ENCODE peak calls at places on chromosomes 16 and 17, in five cellular contexts. D is stimulated activated CD4-positive, alpha-beta T cell treated with anti-CD3 and anti-CD28 coated beads, Interleukin-4, amount 100 ng/mL, for 4 hours; G is EL; I is lower lobe of right lung; Y is cardiac fibroblast. W is an unnamed sample.

GRCh38 chr16:72073831-72074230 is 10.8 kb downstream of the HPR start:
- DNase-seq in D (no peak), G (no peak), I (no peak), Y (no peak), W (no peak)

GRCh38 chr16:27579086-27579980 is 29.4 kb downstream of the KATNIP start:
- DNase-seq in D (no peak), G (peak; percentile 6), I (no peak), Y (peak; percentile 8), W (no peak)

GRCh38 chr17:77124192-77124908 is 16.4 kb upstream of the SEC14L1 start:
- DNase-seq in D (no peak), G (peak; percentile 90), I (no peak), Y (peak; percentile 99), W (no peak)

GRCh38 chr16:19578378-19578851 is 22.9 kb downstream of the VPS35L start:
- DNase-seq in D (no peak), G (no peak), I (no peak), Y (peak; percentile 64), W (no peak)

GRCh38 chr16:50596762-50597450 is 48.7 kb downstream of the NKD1 start:
- DNase-seq in D (no peak), G (no peak), I (peak; percentile 28), Y (no peak), W (no peak)

GRCh38 chr16:81137012-81137335 is 40.8 kb upstream of the GCSH start:
- DNase-seq in D (no peak), G (peak; percentile 61), I (no peak), Y (peak; percentile 29), W (no peak)

GRCh38 chr16:1152123-1152638 is 725 bp upstream of the CACNA1H start:
- DNase-seq in D (no peak), G (no peak), I (no peak), Y (no peak), W (no peak)

GRCh38 chr17:21303441-21304065 is 19.0 kb downstream of the MAP2K3 start:
- DNase-seq in D (no peak), G (no peak), I (peak; percentile 26), Y (no peak), W (no peak)

GRCh38 chr17:81457396-81457795 is 55.2 kb downstream of the ACTG1 start:
- DNase-seq in D (no peak), G (no peak), I (no peak), Y (no peak), W (no peak)

GRCh38 chr17:69069289-69069688 is 8.6 kb upstream of the ABCA9 start:
- DNase-seq in D (no peak), G (no peak), I (no peak), Y (no peak), W (no peak)

GRCh38 chr17:17343896-17344506 is 40.8 kb downstream of the NT5M start:
- DNase-seq in D (no peak), G (no peak), I (no peak), Y (no peak), W (no peak)

GRCh38 chr16:56689171-56689570 is 6.9 kb downstream of the MT1X start:
- DNase-seq in D (no peak), G (no peak), I (no peak), Y (peak; percentile 6), W (no peak)

GRCh38 chr16:79380990-79381389 is 219.5 kb downstream of the MAF start:
- DNase-seq in D (no peak), G (no peak), I (no peak), Y (no peak), W (no peak)

GRCh38 chr17:42679001-42679491 is 2.3 kb upstream of the PLEKHH3 start:
- DNase-seq in D (no peak), G (peak; percentile 56), I (peak; percentile 67), Y (peak; percentile 54), W (no peak)

GRCh38 chr17:37432671-37433070 is 26.0 kb downstream of the TADA2A start:
- DNase-seq in D (no peak), G (no peak), I (no peak), Y (no peak), W (no peak)

GRCh38 chr17:60600490-60601431 is 768 bp downstream of the PPM1D start:
- DNase-seq in D (peak; percentile 52), G (peak; percentile 88), I (peak; percentile 71), Y (peak; percentile 91), W (peak; percentile 70)

GRCh38 chr17:80584171-80584905 is 39.7 kb downstream of the RPTOR start:
- DNase-seq in D (no peak), G (peak; percentile 18), I (no peak), Y (no peak), W (no peak)

GRCh38 chr17:44589316-44590071 is 32.2 kb downstream of the FZD2 start:
- DNase-seq in D (no peak), G (no peak), I (no peak), Y (peak; percentile 23), W (peak; percentile 59)

GRCh38 chr16:27920391-27920891 is 143.1 kb downstream of the GSG1L start:
- DNase-seq in D (no peak), G (no peak), I (no peak), Y (no peak), W (no peak)

GRCh38 chr17:55238931-55239297 is 25.8 kb upstream of the HLF start:
- DNase-seq in D (no peak), G (no peak), I (no peak), Y (no peak), W (no peak)

GRCh38 chr16:20364051-20364450 is 11.5 kb upstream of the UMOD start:
- DNase-seq in D (no peak), G (no peak), I (no peak), Y (no peak), W (no peak)

GRCh38 chr17:77366558-77367245 is 225.9 kb downstream of the SEC14L1 start:
- DNase-seq in D (no peak), G (peak; percentile 50), I (no peak), Y (peak; percentile 71), W (no peak)

GRCh38 chr16:77683845-77684526 is 38.3 kb upstream of the NUDT7 start:
- DNase-seq in D (no peak), G (no peak), I (no peak), Y (no peak), W (no peak)

GRCh38 chr17:860805-861204 is 78.7 kb downstream of the MRM3 start:
- DNase-seq in D (no peak), G (no peak), I (no peak), Y (no peak), W (no peak)

GRCh38 chr17:21208352-21208751 is 5.6 kb downstream of the TMEM11 start:
- DNase-seq in D (no peak), G (no peak), I (no peak), Y (no peak), W (no peak)

GRCh38 chr16:17083628-17084027 is 387.1 kb downstream of the XYLT1 start:
- DNase-seq in D (no peak), G (no peak), I (no peak), Y (no peak), W (no peak)

GRCh38 chr16:57278494-57278893 is 6.0 kb downstream of the PLLP start:
- DNase-seq in D (no peak), G (no peak), I (no peak), Y (no peak), W (no peak)

GRCh38 chr17:78399028-78399692 is 20.7 kb downstream of the PGS1 start:
- DNase-seq in D (no peak), G (no peak), I (no peak), Y (no peak), W (no peak)

GRCh38 chr16:57818377-57819055 is 16.2 kb upstream of the KIFC3 start:
- DNase-seq in D (no peak), G (no peak), I (no peak), Y (no peak), W (no peak)

W was measured in HFF-Myc.